ENCODE peak calls at places on chromosomes 3 and 15, in seven cellular contexts. One of them, this sample, is unnamed.

GRCh38 chr3:50609071-50609742 is 2.4 kb downstream of the CISH start:
- DNase-seq in retina: no peak
- DNase-seq in T-helper 9 cell: no peak
- DNase-seq in fibroblast of the conjunctiva: no peak
- DNase-seq in small intestine: no peak
- DNase-seq in stimulated activated CD4-positive, alpha-beta T cell treated with anti-CD3 and anti-CD28 coated beads, Interleukin-1b, Interleukin-23, amount 100 ng/mL, for 24 hours: no peak
- DNase-seq in anterior cingulate cortex: no peak
- DNase-seq in this sample: no peak

GRCh38 chr3:53153914-53154434 is 7.0 kb upstream of the PRKCD start:
- DNase-seq in retina: no peak
- DNase-seq in T-helper 9 cell: no peak
- DNase-seq in fibroblast of the conjunctiva: no peak
- DNase-seq in small intestine: no peak
- DNase-seq in stimulated activated CD4-positive, alpha-beta T cell treated with anti-CD3 and anti-CD28 coated beads, Interleukin-1b, Interleukin-23, amount 100 ng/mL, for 24 hours: no peak
- DNase-seq in anterior cingulate cortex: no peak
- DNase-seq in this sample: no peak

GRCh38 chr15:90451215-90451850 is 63.3 kb downstream of the IQGAP1 start:
- DNase-seq in retina: no peak
- DNase-seq in T-helper 9 cell: no peak
- DNase-seq in fibroblast of the conjunctiva: peak
- DNase-seq in small intestine: no peak
- DNase-seq in stimulated activated CD4-positive, alpha-beta T cell treated with anti-CD3 and anti-CD28 coated beads, Interleukin-1b, Interleukin-23, amount 100 ng/mL, for 24 hours: no peak
- DNase-seq in anterior cingulate cortex: no peak
- DNase-seq in this sample: no peak

GRCh38 chr3:179967622-179968021 is 69.1 kb downstream of the PEX5L start:
- DNase-seq in retina: no peak
- DNase-seq in T-helper 9 cell: no peak
- DNase-seq in fibroblast of the conjunctiva: no peak
- DNase-seq in small intestine: no peak
- DNase-seq in stimulated activated CD4-positive, alpha-beta T cell treated with anti-CD3 and anti-CD28 coated beads, Interleukin-1b, Interleukin-23, amount 100 ng/mL, for 24 hours: no peak
- DNase-seq in anterior cingulate cortex: no peak
- DNase-seq in this sample: no peak

GRCh38 chr3:33831053-33831452 is 32.6 kb downstream of the PDCD6IP start:
- DNase-seq in retina: no peak
- DNase-seq in T-helper 9 cell: no peak
- DNase-seq in fibroblast of the conjunctiva: no peak
- DNase-seq in small intestine: no peak
- DNase-seq in stimulated activated CD4-positive, alpha-beta T cell treated with anti-CD3 and anti-CD28 coated beads, Interleukin-1b, Interleukin-23, amount 100 ng/mL, for 24 hours: no peak
- DNase-seq in anterior cingulate cortex: no peak
- DNase-seq in this sample: no peak

GRCh38 chr3:116064646-116065045 is 380.6 kb downstream of the LSAMP start:
- DNase-seq in retina: no peak
- DNase-seq in T-helper 9 cell: no peak
- DNase-seq in fibroblast of the conjunctiva: no peak
- DNase-seq in small intestine: no peak
- DNase-seq in stimulated activated CD4-positive, alpha-beta T cell treated with anti-CD3 and anti-CD28 coated beads, Interleukin-1b, Interleukin-23, amount 100 ng/mL, for 24 hours: no peak
- DNase-seq in anterior cingulate cortex: no peak
- DNase-seq in this sample: no peak

GRCh38 chr15:30889231-30889630 is 14.5 kb upstream of the FAN1 start:
- DNase-seq in retina: no peak
- DNase-seq in T-helper 9 cell: no peak
- DNase-seq in fibroblast of the conjunctiva: no peak
- DNase-seq in small intestine: no peak
- DNase-seq in stimulated activated CD4-positive, alpha-beta T cell treated with anti-CD3 and anti-CD28 coated beads, Interleukin-1b, Interleukin-23, amount 100 ng/mL, for 24 hours: no peak
- DNase-seq in anterior cingulate cortex: peak
- DNase-seq in this sample: no peak

GRCh38 chr15:31102049-31102321 is 460 bp upstream of the TRPM1 start:
- DNase-seq in retina: peak
- DNase-seq in T-helper 9 cell: no peak
- DNase-seq in fibroblast of the conjunctiva: no peak
- DNase-seq in small intestine: no peak
- DNase-seq in stimulated activated CD4-positive, alpha-beta T cell treated with anti-CD3 and anti-CD28 coated beads, Interleukin-1b, Interleukin-23, amount 100 ng/mL, for 24 hours: no peak
- DNase-seq in anterior cingulate cortex: no peak
- DNase-seq in this sample: no peak

GRCh38 chr15:69209661-69210060 is 49.2 kb downstream of the GLCE start:
- DNase-seq in retina: no peak
- DNase-seq in T-helper 9 cell: no peak
- DNase-seq in fibroblast of the conjunctiva: no peak
- DNase-seq in small intestine: no peak
- DNase-seq in stimulated activated CD4-positive, alpha-beta T cell treated with anti-CD3 and anti-CD28 coated beads, Interleukin-1b, Interleukin-23, amount 100 ng/mL, for 24 hours: no peak
- DNase-seq in anterior cingulate cortex: no peak
- DNase-seq in this sample: no peak

GRCh38 chr15:77864211-77865105 is 213.1 kb downstream of the TBC1D2B start:
- DNase-seq in retina: no peak
- DNase-seq in T-helper 9 cell: no peak
- DNase-seq in fibroblast of the conjunctiva: no peak
- DNase-seq in small intestine: no peak
- DNase-seq in stimulated activated CD4-positive, alpha-beta T cell treated with anti-CD3 and anti-CD28 coated beads, Interleukin-1b, Interleukin-23, amount 100 ng/mL, for 24 hours: no peak
- DNase-seq in anterior cingulate cortex: no peak
- DNase-seq in this sample: no peak

GRCh38 chr3:192408007-192408655 is 319.2 kb downstream of the FGF12 start:
- DNase-seq in retina: peak
- DNase-seq in T-helper 9 cell: no peak
- DNase-seq in fibroblast of the conjunctiva: no peak
- DNase-seq in small intestine: no peak
- DNase-seq in stimulated activated CD4-positive, alpha-beta T cell treated with anti-CD3 and anti-CD28 coated beads, Interleukin-1b, Interleukin-23, amount 100 ng/mL, for 24 hours: no peak
- DNase-seq in anterior cingulate cortex: no peak
- DNase-seq in this sample: no peak

GRCh38 chr3:159620873-159621272 is 367.8 kb upstream of the IL12A start:
- DNase-seq in retina: no peak
- DNase-seq in T-helper 9 cell: no peak
- DNase-seq in fibroblast of the conjunctiva: peak
- DNase-seq in small intestine: no peak
- DNase-seq in stimulated activated CD4-positive, alpha-beta T cell treated with anti-CD3 and anti-CD28 coated beads, Interleukin-1b, Interleukin-23, amount 100 ng/mL, for 24 hours: no peak
- DNase-seq in anterior cingulate cortex: no peak
- DNase-seq in this sample: peak

GRCh38 chr3:138974467-138974866 is 27.4 kb downstream of the FOXL2NB start:
- DNase-seq in retina: no peak
- DNase-seq in T-helper 9 cell: no peak
- DNase-seq in fibroblast of the conjunctiva: no peak
- DNase-seq in small intestine: no peak
- DNase-seq in stimulated activated CD4-positive, alpha-beta T cell treated with anti-CD3 and anti-CD28 coated beads, Interleukin-1b, Interleukin-23, amount 100 ng/mL, for 24 hours: no peak
- DNase-seq in anterior cingulate cortex: no peak
- DNase-seq in this sample: no peak

GRCh38 chr3:194042947-194043346 is 93.0 kb upstream of the HES1 start:
- DNase-seq in retina: no peak
- DNase-seq in T-helper 9 cell: no peak
- DNase-seq in fibroblast of the conjunctiva: no peak
- DNase-seq in small intestine: no peak
- DNase-seq in stimulated activated CD4-positive, alpha-beta T cell treated with anti-CD3 and anti-CD28 coated beads, Interleukin-1b, Interleukin-23, amount 100 ng/mL, for 24 hours: no peak
- DNase-seq in anterior cingulate cortex: no peak
- DNase-seq in this sample: no peak

GRCh38 chr15:85000189-85000864 is 18.7 kb downstream of the PDE8A start:
- DNase-seq in retina: no peak
- DNase-seq in T-helper 9 cell: no peak
- DNase-seq in fibroblast of the conjunctiva: peak
- DNase-seq in small intestine: no peak
- DNase-seq in stimulated activated CD4-positive, alpha-beta T cell treated with anti-CD3 and anti-CD28 coated beads, Interleukin-1b, Interleukin-23, amount 100 ng/mL, for 24 hours: no peak
- DNase-seq in anterior cingulate cortex: no peak
- DNase-seq in this sample: no peak

GRCh38 chr3:129112308-129113052 is 9.1 kb downstream of the RAB43 start:
- DNase-seq in retina: no peak
- DNase-seq in T-helper 9 cell: no peak
- DNase-seq in fibroblast of the conjunctiva: peak
- DNase-seq in small intestine: no peak
- DNase-seq in stimulated activated CD4-positive, alpha-beta T cell treated with anti-CD3 and anti-CD28 coated beads, Interleukin-1b, Interleukin-23, amount 100 ng/mL, for 24 hours: no peak
- DNase-seq in anterior cingulate cortex: no peak
- DNase-seq in this sample: no peak

GRCh38 chr3:29065211-29065785 is 215.6 kb upstream of the RBMS3 start:
- DNase-seq in retina: peak
- DNase-seq in T-helper 9 cell: no peak
- DNase-seq in fibroblast of the conjunctiva: peak
- DNase-seq in small intestine: no peak
- DNase-seq in stimulated activated CD4-positive, alpha-beta T cell treated with anti-CD3 and anti-CD28 coated beads, Interleukin-1b, Interleukin-23, amount 100 ng/mL, for 24 hours: no peak
- DNase-seq in anterior cingulate cortex: peak
- DNase-seq in this sample: peak

GRCh38 chr3:2976212-2976611 is 134.0 kb downstream of the IL5RA start:
- DNase-seq in retina: no peak
- DNase-seq in T-helper 9 cell: no peak
- DNase-seq in fibroblast of the conjunctiva: no peak
- DNase-seq in small intestine: no peak
- DNase-seq in stimulated activated CD4-positive, alpha-beta T cell treated with anti-CD3 and anti-CD28 coated beads, Interleukin-1b, Interleukin-23, amount 100 ng/mL, for 24 hours: no peak
- DNase-seq in anterior cingulate cortex: no peak
- DNase-seq in this sample: no peak

GRCh38 chr3:69385723-69386483 is at the start of gene FRMD4B:
- DNase-seq in retina: peak
- DNase-seq in T-helper 9 cell: no peak
- DNase-seq in fibroblast of the conjunctiva: no peak
- DNase-seq in small intestine: peak
- DNase-seq in stimulated activated CD4-positive, alpha-beta T cell treated with anti-CD3 and anti-CD28 coated beads, Interleukin-1b, Interleukin-23, amount 100 ng/mL, for 24 hours: no peak
- DNase-seq in anterior cingulate cortex: peak
- DNase-seq in this sample: peak

GRCh38 chr3:190048831-190049541 is 71.7 kb downstream of the P3H2 start:
- DNase-seq in retina: no peak
- DNase-seq in T-helper 9 cell: no peak
- DNase-seq in fibroblast of the conjunctiva: peak
- DNase-seq in small intestine: no peak
- DNase-seq in stimulated activated CD4-positive, alpha-beta T cell treated with anti-CD3 and anti-CD28 coated beads, Interleukin-1b, Interleukin-23, amount 100 ng/mL, for 24 hours: no peak
- DNase-seq in anterior cingulate cortex: no peak
- DNase-seq in this sample: no peak